ENCODE peak calls at places on chromosomes 16 and 17, in eight cellular contexts. E is cardiac muscle cell, D is psoas muscle, S is left ventricle myocardium inferior, T is ovary, B is sigmoid colon, F is heart left ventricle, A is transverse colon. V is an unnamed sample.

GRCh38 chr17:48153711-48154642 is 46.4 kb downstream of the SNX11 start:
- DNase-seq in E (peak; percentile 60), D (no peak), S (no peak), T (no peak), B (no peak), F (no peak), A (peak; percentile 68), V (no peak)

GRCh38 chr17:12983986-12984932 is 33.6 kb downstream of the ELAC2 start:
- DNase-seq in E (peak; percentile 82), D (peak; percentile 86), S (peak; percentile 61), T (peak; percentile 63), B (peak; percentile 91), F (peak; percentile 83), A (peak; percentile 19), V (peak; percentile 53)

GRCh38 chr16:77833906-77834599 is 45.7 kb downstream of the VAT1L start:
- DNase-seq in E (peak; percentile 91), D (no peak), S (no peak), T (no peak), B (no peak), F (no peak), A (no peak), V (no peak)

GRCh38 chr17:13437966-13438779 is 163.6 kb downstream of the HS3ST3A1 start:
- DNase-seq in E (no peak), D (no peak), S (no peak), T (no peak), B (no peak), F (no peak), A (peak; percentile 61), V (no peak)

GRCh38 chr17:45334701-45335677 is 18.2 kb upstream of the MAP3K14 start:
- DNase-seq in E (no peak), D (no peak), S (no peak), T (peak; percentile 6), B (peak; percentile 34), F (no peak), A (peak; percentile 0), V (no peak)

GRCh38 chr16:85554114-85554790 is 58.9 kb upstream of the GSE1 start:
- DNase-seq in E (peak; percentile 95), D (peak; percentile 67), S (peak; percentile 67), T (peak; percentile 68), B (peak; percentile 88), F (peak; percentile 79), A (peak; percentile 83), V (peak; percentile 83)

GRCh38 chr16:1296688-1297412 is 12.6 kb upstream of the UBE2I start:
- DNase-seq in E (no peak), D (no peak), S (no peak), T (no peak), B (no peak), F (no peak), A (peak; percentile 43), V (no peak)

GRCh38 chr17:11928436-11928835 is 68.8 kb downstream of the ZNF18 start:
- DNase-seq in E (no peak), D (no peak), S (no peak), T (no peak), B (no peak), F (no peak), A (no peak), V (no peak)

GRCh38 chr17:35748323-35748960 is 4.6 kb downstream of the GAS2L2 start:
- DNase-seq in E (peak; percentile 26), D (no peak), S (no peak), T (no peak), B (no peak), F (no peak), A (no peak), V (peak; percentile 66)

GRCh38 chr16:48499822-48500440 is 110.0 kb downstream of the N4BP1 start:
- DNase-seq in E (peak; percentile 97), D (no peak), S (no peak), T (peak; percentile 81), B (peak; percentile 86), F (no peak), A (peak; percentile 28), V (peak; percentile 72)

GRCh38 chr17:19022128-19022527 is 17.6 kb upstream of the FAM83G start:
- DNase-seq in E (no peak), D (peak; percentile 7), S (no peak), T (no peak), B (no peak), F (no peak), A (no peak), V (no peak)

GRCh38 chr16:9755076-9755475 is 427.2 kb downstream of the GRIN2A start:
- DNase-seq in E (no peak), D (no peak), S (no peak), T (no peak), B (no peak), F (no peak), A (no peak), V (no peak)

GRCh38 chr17:61454095-61454931 is 2.1 kb downstream of the TBX4 start:
- DNase-seq in E (no peak), D (no peak), S (no peak), T (no peak), B (peak; percentile 55), F (no peak), A (no peak), V (no peak)

GRCh38 chr16:87047221-87048037 is 269.8 kb downstream of the C16orf95 start:
- DNase-seq in E (no peak), D (no peak), S (no peak), T (no peak), B (no peak), F (no peak), A (no peak), V (no peak)

GRCh38 chr17:2075336-2076056 is 20.6 kb downstream of the HIC1 start:
- DNase-seq in E (peak; percentile 74), D (peak; percentile 59), S (no peak), T (peak; percentile 58), B (peak; percentile 77), F (peak; percentile 74), A (no peak), V (no peak)

GRCh38 chr17:82793974-82794620 is 42.2 kb downstream of the TBCD start:
- DNase-seq in E (no peak), D (no peak), S (no peak), T (no peak), B (peak; percentile 82), F (peak; percentile 50), A (no peak), V (no peak)

GRCh38 chr17:72004011-72004427 is 116.8 kb upstream of the SOX9 start:
- DNase-seq in E (peak; percentile 32), D (no peak), S (no peak), T (no peak), B (no peak), F (no peak), A (no peak), V (no peak)

GRCh38 chr17:81601525-81602120 is 35.3 kb downstream of the NPLOC4 start:
- DNase-seq in E (peak; percentile 86), D (no peak), S (no peak), T (peak; percentile 53), B (no peak), F (no peak), A (peak; percentile 31), V (peak; percentile 44)

GRCh38 chr17:56866076-56866475 is 32.1 kb downstream of the DGKE start:
- DNase-seq in E (no peak), D (no peak), S (no peak), T (no peak), B (no peak), F (no peak), A (no peak), V (no peak)

GRCh38 chr16:28478511-28479180 is 6.5 kb upstream of the NPIPB7 start:
- DNase-seq in E (no peak), D (no peak), S (no peak), T (no peak), B (no peak), F (no peak), A (no peak), V (no peak)

GRCh38 chr16:28473714-28474265 is 1.7 kb upstream of the NPIPB7 start:
- DNase-seq in E (peak; percentile 10), D (no peak), S (no peak), T (no peak), B (peak; percentile 13), F (no peak), A (peak; percentile 3), V (no peak)

GRCh38 chr16:28477311-28477920 is 5.3 kb upstream of the NPIPB7 start:
- DNase-seq in E (no peak), D (no peak), S (no peak), T (no peak), B (peak; percentile 44), F (no peak), A (no peak), V (no peak)

GRCh38 chr16:28475221-28475620 is 3.1 kb upstream of the NPIPB7 start:
- DNase-seq in E (no peak), D (no peak), S (no peak), T (no peak), B (peak; percentile 5), F (no peak), A (no peak), V (no peak)
- H3K4me3 ChIP-seq in E (no peak overlapping the region), D (no peak overlapping the region), S (no peak overlapping the region), T (no peak overlapping the region), B (no peak overlapping the region), F (no peak overlapping the region), A (no peak overlapping the region), V (no peak overlapping the region)

GRCh38 chr17:70202840-70203239 is 33.5 kb downstream of the KCNJ2 start:
- DNase-seq in E (no peak), D (no peak), S (no peak), T (no peak), B (no peak), F (no peak), A (no peak), V (no peak)
- H3K4me1 ChIP-seq in E (no peaks in the 10 kb centered on the region), D (peaks cover 11% of the 10 kb centered on the region), S (peaks cover 15% of the 10 kb centered on the region), T (no peaks in the 10 kb centered on the region), B (no peaks in the 10 kb centered on the region), F (no peaks in the 10 kb centered on the region), A (no peaks in the 10 kb centered on the region), V (no peaks in the 10 kb centered on the region)

DNA sequence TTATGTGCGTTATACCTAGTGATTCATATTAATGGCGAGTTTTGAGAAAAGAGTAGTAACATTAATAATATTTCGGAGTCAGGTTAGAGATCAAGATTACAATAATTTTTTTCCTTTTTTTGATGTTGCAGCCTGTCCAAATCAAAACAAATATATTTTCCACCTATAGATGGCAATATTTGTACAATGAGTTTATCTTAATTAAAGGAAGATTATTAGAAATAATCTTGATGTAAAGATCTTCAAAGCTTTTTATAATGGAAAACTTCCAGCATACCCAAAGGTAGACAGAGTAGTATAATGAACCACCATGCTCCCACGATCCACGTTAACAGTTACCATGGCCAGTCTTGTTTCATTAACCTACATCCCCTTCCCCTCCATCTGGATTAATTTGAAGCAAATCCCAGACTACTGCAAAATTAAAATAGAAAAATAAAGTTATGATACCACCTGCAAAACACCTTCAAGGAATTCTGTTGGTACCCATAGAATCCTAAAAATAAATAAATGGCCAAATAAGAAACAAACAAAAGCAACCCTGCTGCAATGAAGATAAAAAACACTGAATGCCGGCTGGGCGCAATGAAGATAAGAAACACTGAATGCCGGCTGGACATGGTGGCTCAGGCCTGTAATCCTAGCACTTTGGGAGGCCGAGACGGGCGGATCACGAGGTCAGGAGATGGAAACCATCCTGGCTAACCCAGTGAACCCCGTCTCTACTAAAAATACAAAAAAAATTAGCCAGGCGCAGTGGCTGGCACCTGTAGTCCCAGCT is 46.5 kb upstream of the GINS3 start:
- DNase-seq in E (peak; percentile 4), D (no peak), S (no peak), T (no peak), B (no peak), F (no peak), A (no peak), V (no peak)
- TF ChIP-seq CTCF in E (peak; percentile 25), D (no peak), S (peak; percentile 41), T (no peak), B (no peak), F (peak; percentile 13), A (no peak), V (no peak)

DNA sequence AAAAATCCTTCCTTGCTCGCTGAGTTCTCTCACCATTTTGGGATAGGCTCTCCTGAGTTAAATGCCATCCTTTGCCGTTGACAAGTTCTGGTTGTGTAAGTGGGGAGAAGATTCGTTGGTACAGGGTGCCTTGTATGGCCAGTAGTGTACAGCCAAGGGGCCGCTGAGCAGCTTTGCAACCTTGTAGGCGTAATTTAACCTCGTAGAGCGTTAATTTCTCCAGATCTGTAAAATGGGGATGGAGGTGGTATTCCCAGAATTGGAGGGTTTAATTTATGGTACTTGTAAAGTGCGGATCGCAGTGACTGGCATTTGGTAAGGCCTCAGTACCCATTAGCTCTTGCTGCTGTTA is 1.4 kb downstream of the ARSG start:
- DNase-seq in E (no peak), D (no peak), S (no peak), T (no peak), B (no peak), F (no peak), A (no peak), V (no peak)
- H3K4me3 ChIP-seq in E (peak overlapping the region; percentile 83), D (peak overlapping the region; percentile 92), S (peak overlapping the region; percentile 81), T (no peak overlapping the region), B (no peak overlapping the region), F (peak overlapping the region; percentile 78), A (no peak overlapping the region), V (peak overlapping the region; percentile 66)